ENCODE peak calls at places on chromosome 9, in nine cellular contexts. C is MM.1S, G is astrocyte of the cerebellum, S is brain microvascular endothelial cell, U is IMR-90, N is fibroblast of mammary gland, O is astrocyte, H is kidney epithelial cell, Z is WERI-Rb-1. K is an unnamed sample.

GRCh38 chr9:94779101-94779500 is 52.6 kb downstream of the AOPEP start:
- DNase-seq in C (no peak), G (no peak), S (no peak), U (no peak), N (no peak), O (no peak), H (no peak), Z (no peak), K (no peak)

GRCh38 chr9:89864257-89864656 is 259.4 kb downstream of the GADD45G start:
- DNase-seq in C (no peak), G (no peak), S (no peak), U (no peak), N (no peak), O (no peak), H (no peak), Z (no peak), K (no peak)

GRCh38 chr9:4423207-4423610 is 67.1 kb upstream of the SLC1A1 start:
- DNase-seq in C (no peak), G (no peak), S (no peak), U (no peak), N (no peak), O (no peak), H (no peak), Z (no peak), K (no peak)

GRCh38 chr9:114653556-114654159 is 3.9 kb downstream of the TEX53 start:
- DNase-seq in C (peak), G (peak), S (peak), U (peak), N (peak), O (peak), H (peak), Z (peak), K (peak)

GRCh38 chr9:92140074-92140753 is 25.0 kb upstream of the SPTLC1 start:
- DNase-seq in C (peak), G (peak), S (peak), U (peak), N (peak), O (no peak), H (no peak), Z (peak), K (no peak)

GRCh38 chr9:136806067-136806466 is 1.7 kb upstream of the RABL6 start:
- DNase-seq in C (no peak), G (no peak), S (no peak), U (no peak), N (no peak), O (no peak), H (no peak), Z (no peak), K (no peak)

GRCh38 chr9:4844031-4844430 is 51.3 kb downstream of the RCL1 start:
- DNase-seq in C (no peak), G (no peak), S (no peak), U (no peak), N (no peak), O (no peak), H (no peak), Z (no peak), K (no peak)

GRCh38 chr9:7165350-7165937 is 407.7 kb downstream of the KDM4C start:
- DNase-seq in C (no peak), G (no peak), S (no peak), U (no peak), N (no peak), O (no peak), H (no peak), Z (no peak), K (no peak)

GRCh38 chr9:79185866-79186265 is 385.9 kb upstream of the TLE4 start:
- DNase-seq in C (no peak), G (peak), S (no peak), U (peak), N (peak), O (peak), H (no peak), Z (no peak), K (no peak)

GRCh38 chr9:90659626-90660364 is 17.2 kb upstream of the DIRAS2 start:
- DNase-seq in C (no peak), G (no peak), S (peak), U (peak), N (peak), O (peak), H (peak), Z (no peak), K (no peak)

GRCh38 chr9:22010881-22011625 is 1.9 kb upstream of the CDKN2B start:
- DNase-seq in C (no peak), G (no peak), S (no peak), U (peak), N (peak), O (no peak), H (no peak), Z (no peak), K (no peak)

GRCh38 chr9:137745541-137745991 is 126.8 kb downstream of the EHMT1 start:
- DNase-seq in C (no peak), G (no peak), S (peak), U (peak), N (no peak), O (peak), H (peak), Z (no peak), K (peak)

GRCh38 chr9:116661037-116661954 is 25.8 kb upstream of the TRIM32 start:
- DNase-seq in C (peak), G (peak), S (peak), U (peak), N (peak), O (peak), H (peak), Z (peak), K (no peak)

GRCh38 chr9:15244001-15244441 is 63.0 kb downstream of the TTC39B start:
- DNase-seq in C (no peak), G (peak), S (peak), U (peak), N (peak), O (peak), H (no peak), Z (no peak), K (no peak)

GRCh38 chr9:97594414-97594921 is 38.7 kb downstream of the TSTD2 start:
- DNase-seq in C (no peak), G (no peak), S (no peak), U (no peak), N (no peak), O (no peak), H (no peak), Z (no peak), K (no peak)

GRCh38 chr9:28799876-28800275 is 1226.6 kb upstream of the C9orf72 start:
- DNase-seq in C (no peak), G (no peak), S (no peak), U (no peak), N (no peak), O (no peak), H (no peak), Z (no peak), K (no peak)

GRCh38 chr9:114370251-114370984 is 17.4 kb downstream of the AKNA start:
- DNase-seq in C (no peak), G (no peak), S (no peak), U (no peak), N (no peak), O (no peak), H (no peak), Z (peak), K (no peak)

GRCh38 chr9:131035548-131035947 is 26.6 kb downstream of the LAMC3 start:
- DNase-seq in C (no peak), G (no peak), S (no peak), U (no peak), N (no peak), O (no peak), H (no peak), Z (no peak), K (no peak)

GRCh38 chr9:98391884-98392283 is 136.4 kb upstream of the TBC1D2 start:
- DNase-seq in C (no peak), G (no peak), S (no peak), U (no peak), N (no peak), O (no peak), H (no peak), Z (no peak), K (no peak)

GRCh38 chr9:37617837-37618236 is 25.4 kb upstream of the TOMM5 start:
- DNase-seq in C (no peak), G (no peak), S (peak), U (peak), N (no peak), O (peak), H (no peak), Z (no peak), K (no peak)

GRCh38 chr9:94553029-94553938 is 1.6 kb upstream of the PCAT7 start:
- DNase-seq in C (no peak), G (no peak), S (no peak), U (no peak), N (no peak), O (no peak), H (no peak), Z (peak), K (no peak)

DNA sequence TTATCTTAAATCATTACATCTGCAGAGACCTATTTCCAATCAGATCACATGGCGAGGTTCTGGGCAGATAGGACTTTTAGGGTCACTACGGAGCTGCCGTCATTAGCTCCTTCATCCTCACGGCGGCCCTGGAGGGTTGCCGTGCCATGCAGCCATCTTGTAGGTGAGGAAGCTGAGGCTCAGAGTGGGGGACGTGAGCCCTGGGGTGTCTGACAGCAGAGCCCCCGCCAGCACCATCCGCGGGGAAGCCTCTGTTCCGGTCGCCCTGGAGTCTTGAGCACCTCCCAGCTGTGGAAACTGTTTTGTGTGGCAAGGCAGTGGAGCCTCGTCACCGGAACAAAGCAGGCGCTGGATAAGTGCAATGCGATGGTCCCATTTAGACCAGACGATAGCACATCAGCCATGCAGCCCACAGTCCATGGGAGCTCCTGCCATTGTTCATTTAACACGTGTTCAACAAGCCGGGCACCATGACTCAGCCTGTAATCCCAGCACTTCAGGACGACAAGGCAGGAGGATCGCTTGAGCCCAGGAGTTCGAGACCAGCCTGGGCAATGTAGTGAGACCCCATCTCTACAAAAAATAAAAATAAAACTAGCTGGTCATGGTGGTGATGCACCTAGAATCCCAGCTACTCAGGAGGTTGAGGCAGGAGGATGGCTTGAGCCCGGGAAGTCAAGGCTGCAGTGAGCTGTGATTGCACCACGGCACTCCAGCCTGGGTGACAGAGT is 61.9 kb downstream of the KCNT1 start:
- DNase-seq in C (no peak), G (no peak), S (no peak), U (no peak), N (no peak), O (no peak), H (no peak), Z (no peak), K (no peak)
- TF ChIP-seq CTCF in C (no peak), G (no peak), S (no peak), U (no peak), N (no peak), O (no peak), H (no peak), Z (no peak), K (no peak)

DNA sequence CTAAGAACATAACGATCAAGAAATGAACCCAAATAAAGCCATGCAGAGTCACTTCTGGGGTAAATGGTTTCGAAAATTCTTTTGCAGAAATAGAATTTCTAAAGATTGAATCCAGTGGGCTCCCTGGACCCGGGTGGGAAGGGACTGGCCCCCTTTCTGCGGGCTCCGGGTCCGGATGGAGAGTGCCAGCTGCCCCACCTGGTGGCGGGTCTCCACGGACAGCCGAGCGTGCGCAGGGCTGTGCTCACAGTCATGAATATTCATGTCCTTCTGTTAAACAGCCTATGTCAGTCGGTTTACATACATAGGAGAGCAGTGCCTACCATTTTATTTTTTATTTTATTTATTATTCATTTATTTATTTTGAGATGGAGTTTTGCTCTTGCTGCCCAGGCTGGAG is 4.7 kb upstream of the PPP1R26 start:
- DNase-seq in C (peak), G (no peak), S (no peak), U (no peak), N (no peak), O (no peak), H (no peak), Z (peak), K (no peak)
- H3K4me3 ChIP-seq in C (no peak), G (no peak), S (no peak), U (no peak), N (no peak), O (no peak), H (no peak), Z (no peak), K (no peak)

DNA sequence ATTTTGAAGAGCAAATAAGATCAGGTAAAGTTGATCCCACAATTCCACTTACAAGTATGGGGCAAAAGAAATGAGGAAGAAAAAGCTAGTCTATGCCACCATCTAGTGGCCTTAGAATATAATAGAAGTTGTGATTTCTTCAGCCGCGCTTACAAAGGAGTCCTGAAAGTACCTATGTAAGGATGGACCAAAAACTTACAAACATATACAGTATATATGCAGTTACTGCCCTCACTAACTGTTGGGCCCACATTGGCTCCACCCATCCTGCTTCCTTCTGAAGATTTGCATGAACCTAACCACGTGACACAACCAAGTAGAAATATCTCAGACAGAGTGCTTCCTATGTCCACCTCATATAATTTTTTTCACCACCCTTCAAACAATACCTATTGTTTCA is 11.7 kb upstream of the OR13D1 start:
- DNase-seq in C (peak), G (peak), S (peak), U (peak), N (peak), O (peak), H (peak), Z (no peak), K (peak)
- TF ChIP-seq CTCF in C (peak), G (peak), S (peak), U (peak), N (peak), O (peak), H (peak), Z (peak), K (peak)

DNA sequence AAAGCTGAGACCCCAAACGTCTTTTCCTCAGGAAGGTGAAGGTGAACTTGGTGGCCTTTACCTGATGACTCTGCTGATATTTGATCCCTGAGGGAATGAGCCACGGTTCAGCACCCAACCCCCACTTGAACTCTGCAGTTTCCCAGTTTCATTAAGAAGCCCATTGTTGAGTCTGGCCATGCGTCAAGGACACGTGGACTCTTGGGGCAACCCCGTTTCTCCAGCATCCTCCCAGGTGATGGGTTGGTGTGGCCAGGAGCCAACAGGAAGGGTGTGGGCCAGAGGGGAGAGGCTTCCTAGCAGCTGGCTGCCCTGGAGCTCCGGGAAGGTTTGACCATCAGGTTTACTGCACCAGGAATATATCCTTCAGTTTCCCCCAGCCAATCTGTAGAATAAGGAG is 59.5 kb upstream of the GNE start:
- DNase-seq in C (no peak), G (no peak), S (no peak), U (no peak), N (no peak), O (no peak), H (peak), Z (no peak), K (no peak)
- H3K4me3 ChIP-seq in C (no peak), G (no peak), S (no peak), U (no peak), N (no peak), O (no peak), H (no peak), Z (no peak), K (no peak)